ENCODE peak calls at places on chromosomes 2 and 18, in eight cellular contexts. A is brain microvascular endothelial cell; S is fibroblast of mammary gland; Y is CD4-positive, alpha-beta T cell; Z is AG04450; R is body of pancreas; H is psoas muscle; X is pancreas. T is an unnamed sample.

GRCh38 chr18:25798026-25798537 is 292.3 kb downstream of the SS18 start:
- DNase-seq in S (no peak), Z (no peak), R (no peak), A (no peak), X (no peak), Y (no peak), H (no peak), T (no peak)

GRCh38 chr2:219457784-219458369 is 23.2 kb downstream of the SPEG start:
- DNase-seq in Z (no peak), R (no peak), Y (no peak), S (no peak), A (no peak), X (no peak), H (no peak), T (peak)

GRCh38 chr2:117785740-117786139 is 28.8 kb upstream of the DDX18 start:
- DNase-seq in Y (peak), X (no peak), Z (peak), S (peak), A (peak), R (peak), H (no peak), T (peak)

GRCh38 chr18:434410-434809 is 66.1 kb downstream of the COLEC12 start:
- DNase-seq in R (no peak), A (no peak), X (no peak), Y (no peak), H (no peak), Z (no peak), S (peak), T (no peak)

GRCh38 chr2:126932966-126933555 is 34.4 kb downstream of the TEX51 start:
- DNase-seq in H (no peak), Y (no peak), R (no peak), Z (no peak), A (no peak), S (no peak), X (no peak), T (no peak)

GRCh38 chr2:162242586-162243304 is 500 bp downstream of the FAP start:
- DNase-seq in Z (peak), A (no peak), S (peak), X (no peak), H (no peak), Y (no peak), R (no peak), T (no peak)

GRCh38 chr2:41932241-41933034 is 115.4 kb upstream of the PKDCC start:
- DNase-seq in Y (no peak), S (peak), X (no peak), R (peak), Z (peak), H (peak), A (peak), T (no peak)

GRCh38 chr2:109290887-109291675 is 162.1 kb downstream of the SH3RF3 start:
- DNase-seq in R (no peak), A (peak), S (peak), Y (no peak), Z (peak), X (no peak), H (peak), T (no peak)

GRCh38 chr2:171712051-171712450 is 24.8 kb downstream of the DYNC1I2 start:
- DNase-seq in S (peak), Z (no peak), X (no peak), A (peak), H (no peak), R (no peak), Y (no peak), T (no peak)

GRCh38 chr2:170505631-170506270 is 209.4 kb upstream of the SP5 start:
- DNase-seq in X (no peak), A (peak), Y (no peak), R (peak), Z (no peak), H (peak), S (peak), T (no peak)

GRCh38 chr2:285506-285905 is 2.4 kb downstream of the ALKAL2 start:
- DNase-seq in R (no peak), Y (no peak), A (peak), Z (peak), S (peak), X (no peak), H (no peak), T (no peak)

GRCh38 chr2:192148620-192149321 is 46.0 kb downstream of the TMEFF2 start:
- DNase-seq in Z (no peak), H (no peak), Y (no peak), R (no peak), X (no peak), A (peak), S (peak), T (no peak)

GRCh38 chr2:162344617-162344950 is 652 bp downstream of the GCA start:
- DNase-seq in H (no peak), Y (no peak), Z (no peak), A (peak), S (no peak), R (no peak), X (no peak), T (no peak)

GRCh38 chr2:218039171-218039570 is 29.9 kb upstream of the RUFY4 start:
- DNase-seq in Z (no peak), Y (no peak), H (no peak), R (no peak), S (peak), X (no peak), A (no peak), T (no peak)

GRCh38 chr2:205177505-205177904 is 504.8 kb upstream of the NRP2 start:
- DNase-seq in X (no peak), Z (no peak), S (no peak), Y (no peak), R (no peak), A (no peak), H (no peak), T (no peak)

GRCh38 chr18:27860011-27860410 is 316.9 kb downstream of the CDH2 start:
- DNase-seq in H (no peak), A (no peak), Z (no peak), S (no peak), X (no peak), Y (no peak), R (no peak), T (no peak)

GRCh38 chr2:242004902-242005230 is 135.3 kb downstream of the RTP5 start:
- DNase-seq in A (no peak), Z (no peak), H (no peak), Y (no peak), S (no peak), X (peak), R (no peak), T (no peak)

GRCh38 chr2:3450385-3451031 is 68.8 kb downstream of the ADI1 start:
- DNase-seq in A (no peak), X (peak), Y (no peak), S (no peak), R (no peak), Z (no peak), H (peak), T (no peak)

GRCh38 chr2:217897091-217897715 is 105.6 kb downstream of the TNS1 start:
- DNase-seq in H (peak), R (no peak), Z (no peak), X (no peak), A (no peak), S (no peak), Y (no peak), T (no peak)

GRCh38 chr2:65710356-65710755 is 278.0 kb upstream of the SPRED2 start:
- DNase-seq in X (no peak), R (no peak), H (no peak), S (no peak), A (no peak), Y (no peak), Z (no peak), T (no peak)

GRCh38 chr2:65708129-65708528 is 275.7 kb upstream of the SPRED2 start:
- DNase-seq in S (no peak), Z (no peak), Y (no peak), X (no peak), A (no peak), R (no peak), H (no peak), T (no peak)

GRCh38 chr2:65706376-65706775 is 274.0 kb upstream of the SPRED2 start:
- DNase-seq in R (no peak), H (no peak), Z (no peak), S (no peak), X (no peak), Y (no peak), A (no peak), T (no peak)

GRCh38 chr2:65711863-65712262 is 279.5 kb upstream of the SPRED2 start:
- DNase-seq in A (no peak), Z (no peak), S (no peak), X (no peak), Y (no peak), H (no peak), R (no peak), T (no peak)

DNA sequence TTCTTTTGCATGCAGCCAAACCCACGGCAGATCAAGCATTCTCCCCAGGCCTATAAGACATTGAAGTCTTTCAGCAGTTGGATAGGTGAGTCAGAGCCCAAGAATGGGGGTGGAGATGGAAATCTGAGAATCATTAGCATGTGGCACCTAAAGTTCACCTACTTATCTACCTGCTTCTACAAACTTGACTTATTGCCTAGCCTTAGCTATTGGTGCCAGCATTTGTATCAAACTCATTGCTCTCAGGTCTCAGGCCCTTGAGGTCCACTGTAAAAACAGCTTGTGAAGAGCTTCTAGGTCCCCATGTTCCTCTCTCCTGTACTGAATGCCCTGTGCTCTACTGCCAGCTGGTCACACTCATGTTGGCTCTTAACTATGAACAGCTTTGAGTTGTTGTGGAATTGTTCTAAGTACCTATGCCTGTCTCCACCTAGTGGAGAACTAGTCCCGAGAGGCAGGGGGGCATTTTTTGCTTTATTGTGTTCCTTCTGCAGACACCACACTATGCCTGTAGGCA is 278.4 kb upstream of the SPRED2 start:
- DNase-seq in S (peak), Y (no peak), X (no peak), Z (no peak), H (no peak), A (peak), R (no peak), T (peak)
- TF ChIP-seq CTCF in S (peak), Y (no peak), X (no peak), Z (peak), H (peak), A (peak), R (peak), T (peak)

GRCh38 chr18:75546964-75547363 is 119.5 kb upstream of the SMIM21 start:
- DNase-seq in Z (no peak), X (no peak), A (no peak), R (no peak), H (no peak), Y (no peak), S (no peak), T (no peak)
- TF ChIP-seq CTCF in Z (no peak), X (no peak), A (no peak), R (no peak), H (no peak), Y (no peak), S (peak), T (no peak)

DNA sequence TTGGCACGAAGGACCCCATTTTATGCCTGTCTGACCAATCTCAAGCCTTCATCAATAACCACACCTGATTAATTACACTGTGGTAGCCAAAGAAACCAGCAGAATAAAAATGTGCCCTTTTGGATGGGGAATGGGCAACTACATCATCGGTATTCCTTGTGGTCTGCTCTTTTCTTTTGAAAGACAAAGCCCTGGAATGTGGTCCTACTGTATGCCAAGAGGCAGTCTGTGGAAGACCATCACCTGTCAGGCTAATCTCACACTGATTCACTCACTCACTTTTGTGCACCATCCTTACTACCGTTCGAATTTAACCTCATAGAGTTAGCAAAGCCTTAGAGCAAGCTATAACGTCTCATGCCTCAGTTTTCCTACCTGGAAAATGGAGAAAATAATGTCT is 275.2 kb upstream of the LRRTM1 start:
- DNase-seq in H (no peak), Z (no peak), A (no peak), Y (no peak), X (no peak), R (no peak), S (no peak), T (no peak)
- TF ChIP-seq CTCF in H (no peak), Z (no peak), A (no peak), Y (no peak), X (no peak), R (no peak), S (no peak), T (no peak)

DNA sequence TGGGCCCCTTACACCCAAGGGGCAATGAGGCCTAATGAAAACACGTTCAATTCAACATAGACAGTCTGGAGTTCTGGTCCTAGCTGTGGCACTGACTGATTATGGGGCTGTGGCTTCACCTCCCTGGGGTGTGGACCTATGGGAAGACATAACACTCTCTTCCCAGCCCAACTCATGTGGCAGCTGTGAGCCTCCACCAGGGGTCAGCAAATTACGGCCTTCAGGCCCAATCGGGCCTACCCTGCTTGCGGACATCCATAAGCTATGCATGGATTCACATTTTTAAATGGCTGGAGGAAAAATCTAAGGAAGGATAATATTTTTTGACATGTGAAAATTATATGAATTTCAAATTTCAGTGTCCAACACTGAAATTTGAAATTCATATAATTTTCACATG is 101.3 kb downstream of the LOXHD1 start:
- DNase-seq in H (peak), A (no peak), Y (no peak), Z (no peak), S (peak), X (no peak), R (no peak), T (peak)
- TF ChIP-seq CTCF in H (peak), A (peak), Y (peak), Z (peak), S (peak), X (no peak), R (no peak), T (peak)

GRCh38 chr2:64770781-64771334 is 117.1 kb upstream of the SERTAD2 start:
- DNase-seq in A (peak), Y (no peak), Z (peak), R (no peak), H (peak), X (no peak), S (peak), T (no peak)
- TF ChIP-seq CTCF in A (no peak), Y (no peak), Z (peak), R (no peak), H (no peak), X (no peak), S (peak), T (no peak)

GRCh38 chr2:228700638-228701037 is 519.2 kb upstream of the SPHKAP start:
- DNase-seq in H (no peak), A (peak), S (peak), Z (no peak), X (no peak), R (no peak), Y (no peak), T (no peak)
- TF ChIP-seq CTCF in H (no peak), A (no peak), S (no peak), Z (no peak), X (no peak), R (no peak), Y (no peak), T (no peak)

GRCh38 chr18:8478968-8479370 is 130.3 kb upstream of the RAB12 start:
- DNase-seq in H (no peak), Z (no peak), X (no peak), R (no peak), A (no peak), S (no peak), Y (no peak), T (no peak)
- TF ChIP-seq CTCF in H (no peak), Z (no peak), X (no peak), R (peak), A (no peak), S (no peak), Y (no peak), T (no peak)